ENCODE peak calls at places on chromosomes 7 and 10, in ten cellular contexts. D, A, I, X, Z, F, Q, U, G and P are unnamed samples.

GRCh38 chr10:60905580-60905979 is 38.4 kb downstream of the RHOBTB1 start:
- DNase-seq in U (no peak), G (no peak), X (peak), F (peak), Q (peak), Z (no peak), A (no peak), D (no peak), I (peak), P (peak)

GRCh38 chr10:119489572-119490326 is 52.8 kb downstream of the RGS10 start:
- DNase-seq in Z (peak), U (peak), X (peak), G (no peak), I (peak), Q (no peak), A (peak), F (peak), D (peak), P (no peak)

GRCh38 chr7:148385009-148385682 is 205.4 kb upstream of the C7orf33 start:
- DNase-seq in Q (no peak), I (no peak), F (no peak), A (no peak), X (no peak), G (no peak), Z (no peak), U (no peak), D (no peak), P (no peak)

GRCh38 chr7:134527979-134528371 is 608 bp downstream of the AKR1B10 start:
- DNase-seq in Q (no peak), X (no peak), Z (peak), A (no peak), U (no peak), G (no peak), I (no peak), F (peak), D (no peak), P (peak)

GRCh38 chr7:132575987-132576722 is at the start of gene PLXNA4:
- DNase-seq in U (no peak), X (peak), I (peak), G (peak), Q (no peak), Z (peak), A (no peak), F (peak), D (no peak), P (no peak)

GRCh38 chr7:34155225-34155908 is 250.0 kb downstream of the BMPER start:
- DNase-seq in Q (no peak), Z (peak), U (no peak), X (peak), F (peak), D (no peak), G (no peak), I (peak), A (no peak), P (peak)

GRCh38 chr7:154953006-154953684 is 49.8 kb downstream of the PAXIP1 start:
- DNase-seq in A (peak), Z (peak), G (no peak), F (peak), X (no peak), Q (no peak), U (peak), I (peak), D (peak), P (peak)

GRCh38 chr10:80582561-80582960 is 44.9 kb downstream of the SH2D4B start:
- DNase-seq in I (no peak), F (no peak), G (no peak), D (peak), Q (no peak), A (no peak), Z (no peak), X (no peak), U (no peak), P (no peak)

GRCh38 chr10:74746813-74747212 is 79.6 kb upstream of the KAT6B start:
- DNase-seq in U (no peak), X (no peak), Q (no peak), G (no peak), F (no peak), I (no peak), A (no peak), D (no peak), Z (peak), P (no peak)

GRCh38 chr7:19558527-19558926 is 150.3 kb downstream of the POLR1F start:
- DNase-seq in D (no peak), A (no peak), X (no peak), Z (peak), F (peak), G (no peak), I (no peak), U (no peak), Q (no peak), P (no peak)

GRCh38 chr10:109866168-109866994 is 56.9 kb downstream of the XPNPEP1 start:
- DNase-seq in X (no peak), F (peak), A (no peak), U (no peak), Q (no peak), G (no peak), I (peak), Z (peak), D (peak), P (no peak)

GRCh38 chr10:30587522-30588031 is 42.0 kb downstream of the LYZL2 start:
- DNase-seq in Q (no peak), U (no peak), F (no peak), X (no peak), A (no peak), Z (no peak), D (peak), I (peak), G (no peak), P (no peak)

GRCh38 chr10:119726291-119727261 is 726 bp downstream of the INPP5F start:
- DNase-seq in F (no peak), Q (no peak), U (peak), X (no peak), I (no peak), Z (no peak), G (peak), D (peak), A (no peak), P (no peak)

GRCh38 chr10:111524134-111524533 is 447.3 kb downstream of the ADRA2A start:
- DNase-seq in I (no peak), G (no peak), Z (no peak), U (no peak), D (no peak), X (no peak), Q (no peak), A (no peak), F (no peak), P (no peak)

GRCh38 chr7:22582860-22583640 is 83.1 kb upstream of the STEAP1B start:
- DNase-seq in Z (peak), F (peak), G (no peak), X (no peak), U (no peak), A (no peak), Q (no peak), D (no peak), I (no peak), P (no peak)

GRCh38 chr10:71187600-71187999 is 24.8 kb upstream of the UNC5B start:
- DNase-seq in I (peak), X (peak), A (no peak), F (no peak), G (no peak), U (no peak), D (no peak), Z (no peak), Q (no peak), P (no peak)

GRCh38 chr7:115748123-115748738 is 282.3 kb downstream of the TFEC start:
- DNase-seq in I (no peak), U (no peak), D (no peak), A (no peak), Q (no peak), X (no peak), F (peak), G (no peak), Z (peak), P (no peak)

GRCh38 chr10:72322280-72323058 is 32.2 kb downstream of the DNAJB12 start:
- DNase-seq in Q (no peak), U (peak), A (no peak), F (no peak), I (no peak), G (no peak), D (no peak), X (no peak), Z (no peak), P (no peak)

GRCh38 chr7:30411897-30412296 is 66.7 kb downstream of the NOD1 start:
- DNase-seq in U (no peak), A (no peak), I (no peak), G (no peak), Z (no peak), D (no peak), X (no peak), Q (no peak), F (no peak), P (no peak)

GRCh38 chr7:117001283-117001682 is 48.0 kb downstream of the ST7 start:
- DNase-seq in X (no peak), D (no peak), Z (no peak), Q (no peak), A (no peak), G (no peak), I (no peak), U (no peak), F (no peak), P (no peak)

GRCh38 chr7:2065516-2065915 is 167.2 kb downstream of the MAD1L1 start:
- DNase-seq in A (no peak), Z (no peak), I (no peak), Q (no peak), F (no peak), D (no peak), X (no peak), G (no peak), U (no peak), P (no peak)

GRCh38 chr7:51230723-51231122 is 85.9 kb downstream of the COBL start:
- DNase-seq in U (no peak), D (no peak), F (no peak), G (no peak), A (no peak), I (no peak), X (no peak), Q (no peak), Z (no peak), P (no peak)

GRCh38 chr7:234712-235553 is 42.6 kb downstream of the FAM20C start:
- DNase-seq in G (peak), Q (no peak), A (no peak), Z (peak), F (peak), U (no peak), I (peak), D (peak), X (peak), P (no peak)

GRCh38 chr10:68562666-68563522 is 2.8 kb downstream of the TET1 start:
- DNase-seq in U (no peak), Q (no peak), G (no peak), X (no peak), D (no peak), F (peak), I (no peak), A (no peak), Z (peak), P (no peak)

GRCh38 chr10:128304271-128304670 is 178.0 kb upstream of the MKI67 start:
- DNase-seq in G (no peak), Q (no peak), D (no peak), F (no peak), I (no peak), Z (no peak), A (no peak), U (no peak), X (no peak), P (no peak)

GRCh38 chr10:29496341-29497162 is 138.2 kb downstream of the SVIL start:
- DNase-seq in X (peak), D (peak), I (peak), U (peak), A (peak), Q (no peak), F (peak), Z (peak), G (peak), P (peak)

GRCh38 chr10:79206300-79207095 is 137.7 kb downstream of the ZMIZ1 start:
- DNase-seq in Q (no peak), I (no peak), U (no peak), A (no peak), D (no peak), X (peak), F (no peak), Z (no peak), G (no peak), P (no peak)

GRCh38 chr7:137772748-137773147 is 74.0 kb downstream of the DGKI start:
- DNase-seq in X (no peak), A (no peak), G (no peak), I (no peak), U (no peak), D (no peak), F (peak), Z (peak), Q (no peak), P (peak)

GRCh38 chr7:2046581-2047271 is 186.0 kb downstream of the MAD1L1 start:
- DNase-seq in Z (no peak), F (no peak), I (peak), D (peak), X (no peak), A (no peak), Q (no peak), G (no peak), U (no peak), P (no peak)

GRCh38 chr7:28017372-28017771 is 163.2 kb downstream of the JAZF1 start:
- DNase-seq in G (no peak), D (no peak), A (no peak), U (no peak), F (peak), X (no peak), Z (peak), I (no peak), Q (no peak), P (peak)

GRCh38 chr7:157000047-157000726 is 10.3 kb downstream of the MNX1 start:
- DNase-seq in A (no peak), U (no peak), D (peak), X (no peak), F (no peak), I (no peak), Z (no peak), G (no peak), Q (no peak), P (no peak)

GRCh38 chr10:58241346-58241745 is 26.3 kb downstream of the IPMK start:
- DNase-seq in D (no peak), F (peak), Q (no peak), U (no peak), Z (peak), A (no peak), I (no peak), G (no peak), X (no peak), P (no peak)

GRCh38 chr7:36583318-36583717 is 141.0 kb downstream of the AOAH start:
- DNase-seq in U (no peak), G (no peak), I (no peak), Z (no peak), X (no peak), Q (no peak), D (no peak), A (no peak), F (no peak), P (no peak)

GRCh38 chr10:79173582-79174262 is 105.0 kb downstream of the ZMIZ1 start:
- DNase-seq in U (no peak), Z (no peak), F (no peak), A (no peak), Q (no peak), D (no peak), G (no peak), I (no peak), X (no peak), P (no peak)

GRCh38 chr7:29564455-29565185 is 985 bp downstream of the PRR15 start:
- DNase-seq in G (peak), I (peak), X (peak), Q (no peak), U (no peak), Z (peak), A (no peak), D (peak), F (peak), P (no peak)

GRCh38 chr10:18071591-18071990 is 68.6 kb upstream of the CACNB2 start:
- DNase-seq in A (no peak), F (no peak), D (no peak), Z (no peak), X (no peak), U (no peak), Q (no peak), I (no peak), G (no peak), P (no peak)

GRCh38 chr10:78211476-78212110 is 177.9 kb downstream of the RPS24 start:
- DNase-seq in Q (no peak), I (no peak), X (peak), D (no peak), A (no peak), U (no peak), G (peak), F (peak), Z (peak), P (peak)

GRCh38 chr7:142391191-142391992 is 133.5 kb upstream of the PRSS58 start:
- DNase-seq in I (no peak), X (no peak), Z (no peak), D (no peak), U (peak), G (no peak), Q (no peak), A (no peak), F (no peak), P (peak)